ENCODE peak calls at places on chromosomes 5 and 9, in eight cellular contexts. C is BE2C; F is lower lobe of right lung; R is fibroblast of lung; P is NT2/D1; L is transverse colon; N is effector memory CD4-positive, alpha-beta T cell; H is aorta. O is an unnamed sample.
A peak's percentile ranks its signal among the peaks of the same experiment; 100 is the strongest.

GRCh38 chr5:87121315-87122170 is 146.1 kb upstream of the RASA1 start:
- DNase-seq in C (no peak), F (no peak), R (peak; percentile 87), P (no peak), L (peak; percentile 14), N (peak; percentile 8), H (no peak), O (peak; percentile 83)

GRCh38 chr5:59709833-59710232 is 183.7 kb downstream of the PDE4D start:
- DNase-seq in C (no peak), F (no peak), R (peak; percentile 79), P (no peak), L (peak; percentile 21), N (no peak), H (no peak), O (peak; percentile 74)

GRCh38 chr9:2336055-2336454 is 285.5 kb upstream of the VLDLR start:
- DNase-seq in C (peak; percentile 21), F (no peak), R (peak; percentile 33), P (no peak), L (no peak), N (no peak), H (no peak), O (no peak)

GRCh38 chr5:15092801-15093200 is 221.2 kb upstream of the ANKH start:
- DNase-seq in C (no peak), F (no peak), R (no peak), P (no peak), L (no peak), N (no peak), H (no peak), O (no peak)

GRCh38 chr5:150328458-150328857 is 25.8 kb upstream of the ARSI start:
- DNase-seq in C (no peak), F (no peak), R (no peak), P (no peak), L (no peak), N (no peak), H (no peak), O (no peak)

GRCh38 chr5:3684118-3684517 is 88.5 kb downstream of the IRX1 start:
- DNase-seq in C (no peak), F (no peak), R (no peak), P (no peak), L (no peak), N (no peak), H (no peak), O (no peak)

GRCh38 chr9:112065781-112066606 is 109.1 kb downstream of the SUSD1 start:
- DNase-seq in C (no peak), F (peak; percentile 58), R (peak; percentile 89), P (no peak), L (peak; percentile 81), N (no peak), H (no peak), O (no peak)

GRCh38 chr5:43997647-43998251 is 391.5 kb downstream of the FGF10 start:
- DNase-seq in C (no peak), F (no peak), R (peak; percentile 99), P (no peak), L (no peak), N (no peak), H (no peak), O (peak; percentile 81)

GRCh38 chr9:135084881-135085760 is 2.3 kb upstream of the OLFM1 start:
- DNase-seq in C (no peak), F (peak; percentile 11), R (no peak), P (no peak), L (no peak), N (no peak), H (peak; percentile 51), O (no peak)

GRCh38 chr5:65483474-65484346 is 2.0 kb upstream of the ADAMTS6 start:
- DNase-seq in C (no peak), F (no peak), R (peak; percentile 90), P (no peak), L (no peak), N (no peak), H (no peak), O (no peak)

GRCh38 chr5:108367679-108368334 is 14.1 kb downstream of the FBXL17 start:
- DNase-seq in C (no peak), F (no peak), R (no peak), P (no peak), L (no peak), N (no peak), H (no peak), O (no peak)

GRCh38 chr9:89886281-89886700 is 281.5 kb downstream of the GADD45G start:
- DNase-seq in C (no peak), F (no peak), R (no peak), P (no peak), L (no peak), N (no peak), H (no peak), O (no peak)

GRCh38 chr9:129411501-129412175 is 209.3 kb downstream of the C9orf50 start:
- DNase-seq in C (no peak), F (peak; percentile 46), R (no peak), P (no peak), L (no peak), N (no peak), H (peak; percentile 62), O (no peak)

GRCh38 chr9:108663381-108663876 is 192.4 kb downstream of the ACTL7B start:
- DNase-seq in C (no peak), F (no peak), R (no peak), P (no peak), L (no peak), N (no peak), H (no peak), O (peak; percentile 17)

GRCh38 chr5:57650360-57651069 is 167.9 kb upstream of the ACTBL2 start:
- DNase-seq in C (peak; percentile 49), F (no peak), R (peak; percentile 58), P (peak; percentile 25), L (peak; percentile 19), N (no peak), H (no peak), O (peak; percentile 28)

GRCh38 chr5:135862744-135863143 is 28.3 kb downstream of the SLC25A48 start:
- DNase-seq in C (no peak), F (no peak), R (no peak), P (no peak), L (no peak), N (no peak), H (no peak), O (no peak)

DNA sequence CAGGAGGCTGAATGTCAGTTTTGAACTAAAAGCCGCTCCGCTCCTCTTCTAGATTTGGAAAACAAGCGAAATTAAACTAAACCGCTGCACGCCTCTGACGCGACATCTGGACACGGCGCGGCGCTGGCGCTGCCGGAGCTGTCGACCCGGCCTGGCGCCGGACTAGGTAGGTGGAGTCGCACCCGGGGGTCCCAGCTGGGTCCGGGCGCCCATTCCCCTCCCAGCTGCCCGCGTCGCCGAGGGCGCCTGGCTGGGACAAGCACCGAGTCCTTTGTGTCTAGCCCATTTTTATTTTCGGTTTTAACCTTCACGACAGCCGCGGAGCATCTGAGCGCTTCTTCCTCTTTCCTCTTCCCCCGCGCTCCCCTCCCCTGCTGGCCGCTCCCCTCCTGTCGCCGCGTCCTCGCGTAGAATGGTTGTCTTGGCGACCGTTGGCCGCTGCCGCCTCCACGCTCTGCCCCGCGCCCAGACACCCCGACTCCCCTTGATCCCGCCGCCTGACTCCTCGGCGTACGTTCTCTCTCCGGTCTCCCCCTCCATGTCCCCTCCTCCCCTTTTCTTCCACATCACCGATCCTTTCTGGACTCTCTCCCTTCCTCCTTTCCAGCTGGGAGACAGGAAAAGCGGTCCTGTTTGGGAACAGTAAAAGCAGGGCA is 533 bp downstream of the CDKN2B-AS1 start:
- DNase-seq in C (peak; percentile 80), F (peak; percentile 88), R (peak; percentile 68), P (no peak), L (peak; percentile 87), N (peak; percentile 76), H (peak; percentile 89), O (no peak)
- H3K4me3 ChIP-seq in C (peak overlapping the region; percentile 98), F (peak overlapping the region; percentile 83), R (peak overlapping the region; percentile 79), P (peak overlapping the region; percentile 68), L (peak overlapping the region; percentile 87), N (peak overlapping the region; percentile 100), H (peak overlapping the region; percentile 72), O (no peak overlapping the region)

GRCh38 chr5:278646-279045 is 7.2 kb downstream of the PDCD6 start:
- DNase-seq in C (no peak), F (no peak), R (no peak), P (no peak), L (no peak), N (no peak), H (no peak), O (no peak)
- H3K9me3 ChIP-seq in C (no peaks in the 10 kb centered on the region), F (no peaks in the 10 kb centered on the region), R (no peaks in the 10 kb centered on the region), P (no peaks in the 10 kb centered on the region), L (no peaks in the 10 kb centered on the region), N (no peaks in the 10 kb centered on the region), H (no peaks in the 10 kb centered on the region), O (no peaks in the 10 kb centered on the region)

DNA sequence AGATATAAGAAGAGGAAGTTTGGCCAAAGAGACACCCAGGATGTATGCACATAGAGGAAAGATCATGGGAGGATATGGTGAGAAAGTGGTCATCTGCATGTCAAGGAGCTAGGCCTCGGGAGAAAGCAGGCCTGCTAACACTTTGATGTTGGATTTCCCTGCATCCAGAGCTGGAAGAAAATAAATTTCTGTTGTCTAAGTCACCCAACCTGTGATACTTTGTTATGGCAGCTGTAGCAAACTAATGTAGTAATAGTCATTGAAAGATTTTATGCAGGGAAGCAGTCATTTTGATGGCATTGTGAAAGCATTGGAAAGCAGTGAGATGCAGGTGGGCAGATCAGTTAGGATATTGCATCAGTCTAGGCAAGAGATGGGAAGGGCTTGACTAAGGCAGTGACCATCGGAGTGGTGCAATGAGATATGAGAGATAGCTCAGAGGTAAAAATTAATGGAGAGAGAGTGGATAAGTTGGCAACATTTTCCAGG is 24.5 kb upstream of the FOCAD start:
- DNase-seq in C (no peak), F (no peak), R (no peak), P (no peak), L (no peak), N (no peak), H (no peak), O (no peak)
- H3K4me3 ChIP-seq in C (peak overlapping the region; percentile 68), F (peak overlapping the region; percentile 61), R (peak overlapping the region; percentile 65), P (peak overlapping the region; percentile 1), L (no peak overlapping the region), N (no peak overlapping the region), H (no peak overlapping the region), O (no peak overlapping the region)

DNA sequence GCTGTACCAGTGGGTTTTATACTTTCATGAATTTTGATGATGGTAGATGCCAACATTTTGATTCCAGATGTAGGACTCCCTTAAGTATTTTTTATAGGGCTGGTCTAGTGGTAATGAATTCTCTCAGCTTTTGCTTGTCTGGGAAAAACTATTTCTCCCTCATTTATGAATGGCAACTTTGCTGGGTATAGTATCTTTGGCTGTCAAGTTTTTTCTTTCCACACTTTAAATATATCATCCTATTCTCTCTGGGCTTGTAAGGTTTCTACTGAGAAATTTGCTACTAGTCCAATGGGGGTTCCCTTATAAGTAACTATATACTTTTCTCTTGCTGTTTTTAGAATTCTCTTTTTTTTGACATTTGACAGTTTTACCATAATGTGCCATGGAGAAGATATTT is 629.3 kb downstream of the NR2F1-AS1 start:
- DNase-seq in C (no peak), F (no peak), R (no peak), P (no peak), L (no peak), N (no peak), H (no peak), O (no peak)
- H3K9me3 ChIP-seq in C (peaks cover 4% of the 10 kb centered on the region), F (peaks cover 32% of the 10 kb centered on the region), R (no peaks in the 10 kb centered on the region), P (peaks cover 5% of the 10 kb centered on the region), L (peaks cover 13% of the 10 kb centered on the region), N (peaks cover 3% of the 10 kb centered on the region), H (peaks cover 3% of the 10 kb centered on the region), O (peaks cover 42% of the 10 kb centered on the region)

DNA sequence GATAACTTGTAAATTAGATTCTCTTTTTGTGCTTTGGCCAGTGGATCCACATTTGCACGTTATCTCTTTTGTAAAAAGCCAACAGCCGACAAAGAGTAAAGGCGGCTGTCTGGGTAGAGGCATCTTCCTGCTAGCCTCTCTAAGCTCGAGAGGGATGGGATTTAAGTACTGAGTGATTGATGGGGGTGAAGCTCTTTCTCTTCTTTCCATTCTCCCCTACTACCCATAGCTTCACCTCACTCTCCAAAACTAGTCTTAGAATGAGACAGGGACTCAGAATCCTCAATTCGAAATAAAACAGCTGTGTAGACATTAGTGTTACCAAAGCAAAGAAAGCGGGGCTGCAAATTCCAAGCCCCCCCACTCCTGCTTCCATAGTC is 3.5 kb downstream of the PBX3 start:
- DNase-seq in C (peak; percentile 19), F (no peak), R (no peak), P (no peak), L (no peak), N (no peak), H (no peak), O (no peak)
- H3K4me3 ChIP-seq in C (peak overlapping the region; percentile 98), F (peak overlapping the region; percentile 90), R (peak overlapping the region; percentile 94), P (no peak overlapping the region), L (peak overlapping the region; percentile 95), N (no peak overlapping the region), H (no peak overlapping the region), O (no peak overlapping the region)